ENCODE peak calls at places on chromosomes 1 and 21, in ten cellular contexts. One of them, this sample, is unnamed.
A peak's percentile ranks its signal among the peaks of the same experiment; 100 is the strongest.

GRCh38 chr1:115069626-115070308 is 19.5 kb downstream of the TSPAN2 start:
- DNase-seq in left colon: no peak
- DNase-seq in endothelial cell: no peak
- DNase-seq in lung microvascular endothelial cell: no peak
- DNase-seq in anterior cingulate cortex: no peak
- DNase-seq in PC-3: no peak
- DNase-seq in HEK293T: no peak
- DNase-seq in AG20443: no peak
- DNase-seq in fibroblast of lung: peak; percentile 86
- DNase-seq in fibroblast of pulmonary artery: no peak
- DNase-seq in this sample: no peak

GRCh38 chr1:81559662-81560350 is 240.9 kb upstream of the ADGRL2 start:
- DNase-seq in lung microvascular endothelial cell: peak; percentile 18
- DNase-seq in endothelial cell: no peak
- DNase-seq in fibroblast of pulmonary artery: peak; percentile 24
- DNase-seq in fibroblast of lung: no peak
- DNase-seq in anterior cingulate cortex: no peak
- DNase-seq in AG20443: no peak
- DNase-seq in PC-3: peak; percentile 49
- DNase-seq in left colon: no peak
- DNase-seq in HEK293T: no peak
- DNase-seq in this sample: no peak

GRCh38 chr1:8345621-8346415 is 27.9 kb downstream of the SLC45A1 start:
- DNase-seq in fibroblast of lung: no peak
- DNase-seq in HEK293T: no peak
- DNase-seq in endothelial cell: no peak
- DNase-seq in PC-3: no peak
- DNase-seq in left colon: no peak
- DNase-seq in AG20443: no peak
- DNase-seq in fibroblast of pulmonary artery: no peak
- DNase-seq in lung microvascular endothelial cell: no peak
- DNase-seq in anterior cingulate cortex: no peak
- DNase-seq in this sample: no peak

GRCh38 chr1:11882814-11883538 is 24.2 kb upstream of the NPPB start:
- DNase-seq in AG20443: no peak
- DNase-seq in fibroblast of lung: no peak
- DNase-seq in endothelial cell: no peak
- DNase-seq in lung microvascular endothelial cell: no peak
- DNase-seq in left colon: peak; percentile 55
- DNase-seq in fibroblast of pulmonary artery: peak; percentile 21
- DNase-seq in PC-3: no peak
- DNase-seq in anterior cingulate cortex: no peak
- DNase-seq in HEK293T: no peak
- DNase-seq in this sample: peak; percentile 79

GRCh38 chr1:199735660-199736059 is 291.9 kb upstream of the NR5A2 start:
- DNase-seq in fibroblast of pulmonary artery: no peak
- DNase-seq in anterior cingulate cortex: no peak
- DNase-seq in PC-3: no peak
- DNase-seq in AG20443: no peak
- DNase-seq in fibroblast of lung: no peak
- DNase-seq in lung microvascular endothelial cell: no peak
- DNase-seq in endothelial cell: no peak
- DNase-seq in left colon: no peak
- DNase-seq in HEK293T: no peak
- DNase-seq in this sample: no peak

GRCh38 chr1:68104155-68104554 is 53.7 kb upstream of the DIRAS3 start:
- DNase-seq in fibroblast of pulmonary artery: peak; percentile 76
- DNase-seq in left colon: no peak
- DNase-seq in endothelial cell: no peak
- DNase-seq in anterior cingulate cortex: no peak
- DNase-seq in HEK293T: no peak
- DNase-seq in PC-3: peak; percentile 32
- DNase-seq in AG20443: no peak
- DNase-seq in lung microvascular endothelial cell: peak; percentile 84
- DNase-seq in fibroblast of lung: peak; percentile 89
- DNase-seq in this sample: no peak

GRCh38 chr1:186518822-186519381 is 58.0 kb upstream of the PDC start:
- DNase-seq in lung microvascular endothelial cell: no peak
- DNase-seq in HEK293T: no peak
- DNase-seq in fibroblast of lung: no peak
- DNase-seq in PC-3: no peak
- DNase-seq in fibroblast of pulmonary artery: no peak
- DNase-seq in anterior cingulate cortex: no peak
- DNase-seq in AG20443: no peak
- DNase-seq in left colon: no peak
- DNase-seq in endothelial cell: no peak
- DNase-seq in this sample: no peak

GRCh38 chr1:231929311-231929710 is 302.7 kb downstream of the DISC1 start:
- DNase-seq in anterior cingulate cortex: no peak
- DNase-seq in AG20443: peak; percentile 53
- DNase-seq in lung microvascular endothelial cell: peak; percentile 88
- DNase-seq in left colon: no peak
- DNase-seq in HEK293T: no peak
- DNase-seq in fibroblast of pulmonary artery: peak; percentile 75
- DNase-seq in PC-3: no peak
- DNase-seq in fibroblast of lung: peak; percentile 91
- DNase-seq in endothelial cell: no peak
- DNase-seq in this sample: no peak

GRCh38 chr1:85116856-85117255 is 68.6 kb upstream of the MCOLN3 start:
- DNase-seq in lung microvascular endothelial cell: no peak
- DNase-seq in HEK293T: no peak
- DNase-seq in fibroblast of pulmonary artery: no peak
- DNase-seq in PC-3: peak; percentile 58
- DNase-seq in anterior cingulate cortex: no peak
- DNase-seq in AG20443: no peak
- DNase-seq in left colon: no peak
- DNase-seq in endothelial cell: no peak
- DNase-seq in fibroblast of lung: no peak
- DNase-seq in this sample: no peak

GRCh38 chr1:112729909-112730308 is 14.8 kb upstream of the PPM1J start:
- DNase-seq in fibroblast of lung: no peak
- DNase-seq in lung microvascular endothelial cell: no peak
- DNase-seq in PC-3: no peak
- DNase-seq in AG20443: no peak
- DNase-seq in fibroblast of pulmonary artery: no peak
- DNase-seq in anterior cingulate cortex: no peak
- DNase-seq in endothelial cell: no peak
- DNase-seq in HEK293T: no peak
- DNase-seq in left colon: no peak
- DNase-seq in this sample: no peak

GRCh38 chr1:4048076-4048475 is 148.0 kb upstream of the C1orf174 start:
- DNase-seq in AG20443: no peak
- DNase-seq in anterior cingulate cortex: no peak
- DNase-seq in lung microvascular endothelial cell: no peak
- DNase-seq in fibroblast of pulmonary artery: no peak
- DNase-seq in PC-3: no peak
- DNase-seq in left colon: no peak
- DNase-seq in endothelial cell: no peak
- DNase-seq in HEK293T: no peak
- DNase-seq in fibroblast of lung: no peak
- DNase-seq in this sample: no peak

GRCh38 chr21:45525910-45526306 is 16.3 kb downstream of the SLC19A1 start:
- DNase-seq in fibroblast of pulmonary artery: no peak
- DNase-seq in HEK293T: no peak
- DNase-seq in left colon: no peak
- DNase-seq in endothelial cell: no peak
- DNase-seq in AG20443: no peak
- DNase-seq in lung microvascular endothelial cell: no peak
- DNase-seq in anterior cingulate cortex: no peak
- DNase-seq in PC-3: no peak
- DNase-seq in fibroblast of lung: no peak
- DNase-seq in this sample: no peak

GRCh38 chr1:42430751-42431150 is 25.1 kb downstream of the ZMYND12 start:
- DNase-seq in HEK293T: no peak
- DNase-seq in fibroblast of lung: no peak
- DNase-seq in AG20443: no peak
- DNase-seq in left colon: no peak
- DNase-seq in anterior cingulate cortex: no peak
- DNase-seq in endothelial cell: no peak
- DNase-seq in lung microvascular endothelial cell: peak; percentile 57
- DNase-seq in fibroblast of pulmonary artery: no peak
- DNase-seq in PC-3: no peak
- DNase-seq in this sample: no peak

GRCh38 chr1:51551848-51552296 is 32.8 kb upstream of the EPS15 start:
- DNase-seq in anterior cingulate cortex: no peak
- DNase-seq in AG20443: no peak
- DNase-seq in PC-3: peak; percentile 72
- DNase-seq in lung microvascular endothelial cell: no peak
- DNase-seq in fibroblast of pulmonary artery: no peak
- DNase-seq in HEK293T: no peak
- DNase-seq in left colon: no peak
- DNase-seq in endothelial cell: no peak
- DNase-seq in fibroblast of lung: no peak
- DNase-seq in this sample: no peak

GRCh38 chr1:222777977-222778376 is 36.9 kb upstream of the DISP1 start:
- DNase-seq in fibroblast of pulmonary artery: peak; percentile 94
- DNase-seq in endothelial cell: no peak
- DNase-seq in fibroblast of lung: no peak
- DNase-seq in anterior cingulate cortex: no peak
- DNase-seq in HEK293T: no peak
- DNase-seq in PC-3: peak; percentile 94
- DNase-seq in left colon: no peak
- DNase-seq in lung microvascular endothelial cell: peak; percentile 61
- DNase-seq in AG20443: no peak
- DNase-seq in this sample: no peak

GRCh38 chr21:38439957-38440356 is 58.3 kb downstream of the ERG start:
- DNase-seq in endothelial cell: no peak
- DNase-seq in HEK293T: no peak
- DNase-seq in PC-3: no peak
- DNase-seq in left colon: no peak
- DNase-seq in fibroblast of lung: no peak
- DNase-seq in fibroblast of pulmonary artery: peak; percentile 20
- DNase-seq in AG20443: no peak
- DNase-seq in anterior cingulate cortex: no peak
- DNase-seq in lung microvascular endothelial cell: no peak
- DNase-seq in this sample: no peak

GRCh38 chr1:236394905-236395779 is 1.1 kb downstream of the EDARADD start:
- DNase-seq in fibroblast of pulmonary artery: peak; percentile 6
- DNase-seq in PC-3: peak; percentile 16
- DNase-seq in anterior cingulate cortex: no peak
- DNase-seq in AG20443: peak; percentile 29
- DNase-seq in endothelial cell: peak; percentile 34
- DNase-seq in lung microvascular endothelial cell: no peak
- DNase-seq in HEK293T: peak; percentile 70
- DNase-seq in left colon: no peak
- DNase-seq in fibroblast of lung: peak; percentile 12
- DNase-seq in this sample: peak; percentile 34

GRCh38 chr1:201253906-201254624 is 29.2 kb upstream of the PKP1 start:
- DNase-seq in PC-3: no peak
- DNase-seq in endothelial cell: no peak
- DNase-seq in anterior cingulate cortex: no peak
- DNase-seq in left colon: no peak
- DNase-seq in fibroblast of pulmonary artery: no peak
- DNase-seq in lung microvascular endothelial cell: no peak
- DNase-seq in fibroblast of lung: no peak
- DNase-seq in AG20443: peak; percentile 33
- DNase-seq in HEK293T: peak; percentile 11
- DNase-seq in this sample: no peak